ENCODE peak calls at places on chromosomes 1 and 21, in eight cellular contexts. One of them, this sample, is unnamed.

GRCh38 chr21:44736291-44737004 is 25.1 kb upstream of the TSPEAR start:
- DNase-seq in fibroblast of lung: no peak
- DNase-seq in GM12864: no peak
- DNase-seq in testis: no peak
- DNase-seq in PC-9: peak; percentile 84
- DNase-seq in choroid plexus epithelial cell: no peak
- DNase-seq in astrocyte of the spinal cord: no peak
- DNase-seq in OCI-LY7: no peak
- DNase-seq in this sample: no peak

GRCh38 chr1:32240140-32240951 is 6.7 kb upstream of the FAM167B start:
- DNase-seq in fibroblast of lung: peak; percentile 58
- DNase-seq in GM12864: no peak
- DNase-seq in testis: peak; percentile 72
- DNase-seq in PC-9: peak; percentile 55
- DNase-seq in choroid plexus epithelial cell: no peak
- DNase-seq in astrocyte of the spinal cord: peak; percentile 33
- DNase-seq in OCI-LY7: peak; percentile 41
- DNase-seq in this sample: no peak

GRCh38 chr21:42381347-42381984 is 14.4 kb downstream of the TMPRSS3 start:
- DNase-seq in fibroblast of lung: peak; percentile 26
- DNase-seq in GM12864: no peak
- DNase-seq in testis: peak; percentile 34
- DNase-seq in PC-9: peak; percentile 47
- DNase-seq in choroid plexus epithelial cell: peak; percentile 70
- DNase-seq in astrocyte of the spinal cord: peak; percentile 22
- DNase-seq in OCI-LY7: peak; percentile 64
- DNase-seq in this sample: no peak

GRCh38 chr1:225523214-225523613 is 95.4 kb upstream of the LBR start:
- DNase-seq in fibroblast of lung: no peak
- DNase-seq in GM12864: no peak
- DNase-seq in testis: no peak
- DNase-seq in PC-9: no peak
- DNase-seq in choroid plexus epithelial cell: no peak
- DNase-seq in astrocyte of the spinal cord: no peak
- DNase-seq in OCI-LY7: no peak
- DNase-seq in this sample: no peak

GRCh38 chr21:45001134-45002095 is 61.6 kb downstream of the SLX9 start:
- DNase-seq in fibroblast of lung: peak; percentile 70
- DNase-seq in GM12864: no peak
- DNase-seq in testis: no peak
- DNase-seq in PC-9: peak; percentile 52
- DNase-seq in choroid plexus epithelial cell: no peak
- DNase-seq in astrocyte of the spinal cord: peak; percentile 68
- DNase-seq in OCI-LY7: no peak
- DNase-seq in this sample: no peak

GRCh38 chr1:207842506-207842905 is 68.4 kb downstream of the CD34 start:
- DNase-seq in fibroblast of lung: no peak
- DNase-seq in GM12864: no peak
- DNase-seq in testis: no peak
- DNase-seq in PC-9: no peak
- DNase-seq in choroid plexus epithelial cell: no peak
- DNase-seq in astrocyte of the spinal cord: no peak
- DNase-seq in OCI-LY7: no peak
- DNase-seq in this sample: no peak

GRCh38 chr1:39352881-39353280 is 138.6 kb upstream of the BMP8A start:
- DNase-seq in fibroblast of lung: no peak
- DNase-seq in GM12864: no peak
- DNase-seq in testis: no peak
- DNase-seq in PC-9: no peak
- DNase-seq in choroid plexus epithelial cell: peak; percentile 9
- DNase-seq in astrocyte of the spinal cord: no peak
- DNase-seq in OCI-LY7: no peak
- DNase-seq in this sample: no peak

GRCh38 chr1:168298446-168298845 is 17.8 kb downstream of the TBX19 start:
- DNase-seq in fibroblast of lung: no peak
- DNase-seq in GM12864: no peak
- DNase-seq in testis: no peak
- DNase-seq in PC-9: no peak
- DNase-seq in choroid plexus epithelial cell: no peak
- DNase-seq in astrocyte of the spinal cord: no peak
- DNase-seq in OCI-LY7: no peak
- DNase-seq in this sample: no peak

GRCh38 chr1:204651843-204652421 is 33.6 kb downstream of the LRRN2 start:
- DNase-seq in fibroblast of lung: no peak
- DNase-seq in GM12864: no peak
- DNase-seq in testis: no peak
- DNase-seq in PC-9: no peak
- DNase-seq in choroid plexus epithelial cell: no peak
- DNase-seq in astrocyte of the spinal cord: no peak
- DNase-seq in OCI-LY7: no peak
- DNase-seq in this sample: no peak

GRCh38 chr1:24905979-24906720 is 23.9 kb downstream of the RUNX3 start:
- DNase-seq in fibroblast of lung: no peak
- DNase-seq in GM12864: no peak
- DNase-seq in testis: no peak
- DNase-seq in PC-9: no peak
- DNase-seq in choroid plexus epithelial cell: no peak
- DNase-seq in astrocyte of the spinal cord: no peak
- DNase-seq in OCI-LY7: no peak
- DNase-seq in this sample: no peak

GRCh38 chr1:191176131-191176530 is 698.5 kb upstream of the BRINP3 start:
- DNase-seq in fibroblast of lung: no peak
- DNase-seq in GM12864: no peak
- DNase-seq in testis: no peak
- DNase-seq in PC-9: no peak
- DNase-seq in choroid plexus epithelial cell: no peak
- DNase-seq in astrocyte of the spinal cord: no peak
- DNase-seq in OCI-LY7: no peak
- DNase-seq in this sample: no peak

GRCh38 chr1:236947794-236948193 is 56.4 kb downstream of the MT1HL1 start:
- DNase-seq in fibroblast of lung: no peak
- DNase-seq in GM12864: no peak
- DNase-seq in testis: no peak
- DNase-seq in PC-9: no peak
- DNase-seq in choroid plexus epithelial cell: no peak
- DNase-seq in astrocyte of the spinal cord: no peak
- DNase-seq in OCI-LY7: no peak
- DNase-seq in this sample: no peak

GRCh38 chr1:243325305-243325890 is 69.6 kb downstream of the SDCCAG8 start:
- DNase-seq in fibroblast of lung: peak; percentile 52
- DNase-seq in GM12864: peak; percentile 42
- DNase-seq in testis: no peak
- DNase-seq in PC-9: peak; percentile 44
- DNase-seq in choroid plexus epithelial cell: peak; percentile 84
- DNase-seq in astrocyte of the spinal cord: peak; percentile 71
- DNase-seq in OCI-LY7: peak; percentile 59
- DNase-seq in this sample: peak; percentile 42

GRCh38 chr1:2985121-2985561 is 36.1 kb upstream of the ACTRT2 start:
- DNase-seq in fibroblast of lung: no peak
- DNase-seq in GM12864: no peak
- DNase-seq in testis: no peak
- DNase-seq in PC-9: no peak
- DNase-seq in choroid plexus epithelial cell: no peak
- DNase-seq in astrocyte of the spinal cord: no peak
- DNase-seq in OCI-LY7: no peak
- DNase-seq in this sample: no peak

GRCh38 chr21:17371470-17371869 is 141.4 kb upstream of the CXADR start:
- DNase-seq in fibroblast of lung: peak; percentile 85
- DNase-seq in GM12864: no peak
- DNase-seq in testis: no peak
- DNase-seq in PC-9: peak; percentile 92
- DNase-seq in choroid plexus epithelial cell: peak; percentile 82
- DNase-seq in astrocyte of the spinal cord: peak; percentile 75
- DNase-seq in OCI-LY7: no peak
- DNase-seq in this sample: peak; percentile 42

GRCh38 chr1:82778612-82779011 is 977.9 kb downstream of the ADGRL2 start:
- DNase-seq in fibroblast of lung: no peak
- DNase-seq in GM12864: no peak
- DNase-seq in testis: peak; percentile 35
- DNase-seq in PC-9: no peak
- DNase-seq in choroid plexus epithelial cell: peak; percentile 39
- DNase-seq in astrocyte of the spinal cord: peak; percentile 1
- DNase-seq in OCI-LY7: no peak
- DNase-seq in this sample: no peak

GRCh38 chr21:45698493-45698947 is 55.0 kb downstream of the PCBP3 start:
- DNase-seq in fibroblast of lung: peak; percentile 94
- DNase-seq in GM12864: no peak
- DNase-seq in testis: peak; percentile 59
- DNase-seq in PC-9: no peak
- DNase-seq in choroid plexus epithelial cell: peak; percentile 97
- DNase-seq in astrocyte of the spinal cord: peak; percentile 96
- DNase-seq in OCI-LY7: no peak
- DNase-seq in this sample: peak; percentile 44

GRCh38 chr1:205920159-205920558 is 23.1 kb downstream of the SLC26A9 start:
- DNase-seq in fibroblast of lung: peak; percentile 70
- DNase-seq in GM12864: no peak
- DNase-seq in testis: peak; percentile 43
- DNase-seq in PC-9: no peak
- DNase-seq in choroid plexus epithelial cell: peak; percentile 39
- DNase-seq in astrocyte of the spinal cord: peak; percentile 62
- DNase-seq in OCI-LY7: no peak
- DNase-seq in this sample: no peak

GRCh38 chr1:147577033-147577773 is 35.9 kb downstream of the BCL9 start:
- DNase-seq in fibroblast of lung: no peak
- DNase-seq in GM12864: no peak
- DNase-seq in testis: no peak
- DNase-seq in PC-9: no peak
- DNase-seq in choroid plexus epithelial cell: no peak
- DNase-seq in astrocyte of the spinal cord: no peak
- DNase-seq in OCI-LY7: no peak
- DNase-seq in this sample: no peak

GRCh38 chr1:206909167-206909882 is 12.1 kb downstream of the IL24 start:
- DNase-seq in fibroblast of lung: no peak
- DNase-seq in GM12864: no peak
- DNase-seq in testis: peak; percentile 66
- DNase-seq in PC-9: peak; percentile 70
- DNase-seq in choroid plexus epithelial cell: peak; percentile 72
- DNase-seq in astrocyte of the spinal cord: no peak
- DNase-seq in OCI-LY7: no peak
- DNase-seq in this sample: no peak

GRCh38 chr1:156777573-156777972 is 10.2 kb downstream of the PRCC start:
- DNase-seq in fibroblast of lung: no peak
- DNase-seq in GM12864: no peak
- DNase-seq in testis: no peak
- DNase-seq in PC-9: no peak
- DNase-seq in choroid plexus epithelial cell: no peak
- DNase-seq in astrocyte of the spinal cord: no peak
- DNase-seq in OCI-LY7: no peak
- DNase-seq in this sample: no peak

GRCh38 chr1:17265950-17266349 is 17.1 kb downstream of the PADI3 start:
- DNase-seq in fibroblast of lung: no peak
- DNase-seq in GM12864: no peak
- DNase-seq in testis: no peak
- DNase-seq in PC-9: no peak
- DNase-seq in choroid plexus epithelial cell: no peak
- DNase-seq in astrocyte of the spinal cord: no peak
- DNase-seq in OCI-LY7: no peak
- DNase-seq in this sample: no peak

GRCh38 chr1:166391677-166392076 is 224.9 kb upstream of the FAM78B start:
- DNase-seq in fibroblast of lung: peak; percentile 35
- DNase-seq in GM12864: no peak
- DNase-seq in testis: no peak
- DNase-seq in PC-9: no peak
- DNase-seq in choroid plexus epithelial cell: no peak
- DNase-seq in astrocyte of the spinal cord: no peak
- DNase-seq in OCI-LY7: no peak
- DNase-seq in this sample: no peak

GRCh38 chr1:94481473-94481933 is 60.1 kb downstream of the F3 start:
- DNase-seq in fibroblast of lung: peak; percentile 64
- DNase-seq in GM12864: peak; percentile 31
- DNase-seq in testis: peak; percentile 57
- DNase-seq in PC-9: peak; percentile 81
- DNase-seq in choroid plexus epithelial cell: peak; percentile 88
- DNase-seq in astrocyte of the spinal cord: peak; percentile 70
- DNase-seq in OCI-LY7: peak; percentile 67
- DNase-seq in this sample: peak; percentile 61
- H3K4me3 ChIP-seq in fibroblast of lung: no peak overlapping the region
- H3K4me3 ChIP-seq in GM12864: no peak overlapping the region
- H3K4me3 ChIP-seq in testis: no peak overlapping the region
- H3K4me3 ChIP-seq in PC-9: no peak overlapping the region
- H3K4me3 ChIP-seq in choroid plexus epithelial cell: no peak overlapping the region
- H3K4me3 ChIP-seq in astrocyte of the spinal cord: no peak overlapping the region
- H3K4me3 ChIP-seq in OCI-LY7: no peak overlapping the region
- H3K4me3 ChIP-seq in this sample: no peak overlapping the region

GRCh38 chr1:162151900-162152829 is 82.7 kb downstream of the NOS1AP start:
- DNase-seq in fibroblast of lung: peak; percentile 78
- DNase-seq in GM12864: no peak
- DNase-seq in testis: no peak
- DNase-seq in PC-9: peak; percentile 74
- DNase-seq in choroid plexus epithelial cell: peak; percentile 100
- DNase-seq in astrocyte of the spinal cord: peak; percentile 52
- DNase-seq in OCI-LY7: no peak
- DNase-seq in this sample: no peak
- TF ChIP-seq CTCF in fibroblast of lung: no peak
- TF ChIP-seq CTCF in GM12864: no peak
- TF ChIP-seq CTCF in testis: no peak
- TF ChIP-seq CTCF in PC-9: no peak
- TF ChIP-seq CTCF in choroid plexus epithelial cell: no peak
- TF ChIP-seq CTCF in astrocyte of the spinal cord: no peak
- TF ChIP-seq CTCF in OCI-LY7: no peak
- TF ChIP-seq CTCF in this sample: no peak

GRCh38 chr1:181190362-181191035 is 102.0 kb downstream of the IER5 start:
- DNase-seq in fibroblast of lung: no peak
- DNase-seq in GM12864: no peak
- DNase-seq in testis: peak; percentile 22
- DNase-seq in PC-9: no peak
- DNase-seq in choroid plexus epithelial cell: no peak
- DNase-seq in astrocyte of the spinal cord: no peak
- DNase-seq in OCI-LY7: no peak
- DNase-seq in this sample: no peak
- H3K4me3 ChIP-seq in fibroblast of lung: no peak overlapping the region
- H3K4me3 ChIP-seq in GM12864: no peak overlapping the region
- H3K4me3 ChIP-seq in testis: peak overlapping the region; percentile 59
- H3K4me3 ChIP-seq in PC-9: no peak overlapping the region
- H3K4me3 ChIP-seq in choroid plexus epithelial cell: no peak overlapping the region
- H3K4me3 ChIP-seq in astrocyte of the spinal cord: peak overlapping the region; percentile 15
- H3K4me3 ChIP-seq in OCI-LY7: no peak overlapping the region
- H3K4me3 ChIP-seq in this sample: no peak overlapping the region

GRCh38 chr1:6409053-6409452 is 10.7 kb downstream of the HES2 start:
- DNase-seq in fibroblast of lung: no peak
- DNase-seq in GM12864: no peak
- DNase-seq in testis: no peak
- DNase-seq in PC-9: no peak
- DNase-seq in choroid plexus epithelial cell: no peak
- DNase-seq in astrocyte of the spinal cord: no peak
- DNase-seq in OCI-LY7: no peak
- DNase-seq in this sample: no peak
- TF ChIP-seq CTCF in fibroblast of lung: no peak
- TF ChIP-seq CTCF in GM12864: no peak
- TF ChIP-seq CTCF in testis: no peak
- TF ChIP-seq CTCF in PC-9: no peak
- TF ChIP-seq CTCF in choroid plexus epithelial cell: peak; percentile 7
- TF ChIP-seq CTCF in astrocyte of the spinal cord: no peak
- TF ChIP-seq CTCF in OCI-LY7: peak; percentile 32
- TF ChIP-seq CTCF in this sample: no peak

This sample was measured in HFF-Myc.